ENCODE peak calls at places on chromosomes 6 and 20, in six cellular contexts. N is endothelial cell of umbilical vein, W is A549, P is GM12878, V is K562, O is HepG2. F is an unnamed sample.

GRCh38 chr6:149487316-149487715 is 2.5 kb upstream of the ZC3H12D start:
- DNase-seq in O (no peak), P (no peak), W (no peak), V (no peak), N (no peak), F (no peak)

GRCh38 chr6:27865952-27866369 is 46.2 kb downstream of the OR2B2 start:
- DNase-seq in V (no peak), P (no peak), N (no peak), O (no peak), W (peak), F (peak)

GRCh38 chr20:25984933-25985332 is 288.3 kb upstream of the ZNF337 start:
- DNase-seq in N (peak), O (no peak), V (peak), P (no peak), W (no peak), F (no peak)

GRCh38 chr6:20186981-20187380 is 25.3 kb downstream of the MBOAT1 start:
- DNase-seq in O (no peak), N (no peak), V (no peak), W (no peak), P (no peak), F (no peak)

GRCh38 chr6:170198298-170198697 is 92.6 kb downstream of the DLL1 start:
- DNase-seq in V (no peak), W (no peak), N (no peak), P (no peak), O (no peak), F (no peak)

GRCh38 chr6:133991096-133991593 is 38.1 kb downstream of the TBPL1 start:
- DNase-seq in W (peak), N (peak), P (no peak), V (no peak), O (peak), F (no peak)

GRCh38 chr20:433300-433975 is 25.3 kb downstream of the RBCK1 start:
- DNase-seq in W (no peak), O (no peak), N (no peak), V (no peak), P (peak), F (no peak)

GRCh38 chr6:131107166-131107565 is 28.1 kb upstream of the AKAP7 start:
- DNase-seq in W (peak), N (peak), O (peak), P (no peak), V (no peak), F (no peak)

GRCh38 chr6:46989384-46989783 is 52.7 kb downstream of the ADGRF1 start:
- DNase-seq in P (no peak), W (no peak), O (no peak), V (no peak), N (peak), F (no peak)

GRCh38 chr20:3407426-3408250 is at the start of gene DNAAF9:
- DNase-seq in N (peak), O (peak), P (no peak), V (peak), W (peak), F (peak)

GRCh38 chr6:146244630-146245143 is 215.8 kb downstream of the GRM1 start:
- DNase-seq in N (no peak), W (no peak), P (no peak), V (no peak), O (no peak), F (no peak)

GRCh38 chr6:148518371-148519156 is 175.9 kb downstream of the SASH1 start:
- DNase-seq in P (no peak), N (no peak), W (no peak), V (no peak), O (no peak), F (no peak)

GRCh38 chr6:65149841-65150240 is 557.2 kb downstream of the EYS start:
- DNase-seq in V (no peak), P (no peak), O (no peak), N (no peak), W (no peak), F (no peak)

GRCh38 chr20:23668477-23668951 is 20.3 kb downstream of the CST4 start:
- DNase-seq in O (peak), N (peak), V (peak), W (peak), P (no peak), F (peak)

GRCh38 chr6:34919651-34920050 is 30.6 kb downstream of the ANKS1A start:
- DNase-seq in V (no peak), W (no peak), N (peak), O (no peak), P (no peak), F (peak)

GRCh38 chr6:131747821-131748353 is 37.1 kb upstream of the CTAGE9 start:
- DNase-seq in N (no peak), P (no peak), V (no peak), W (no peak), O (no peak), F (no peak)

GRCh38 chr6:16766043-16766521 is 4.8 kb upstream of the ATXN1 start:
- DNase-seq in O (no peak), P (no peak), V (no peak), N (peak), W (peak), F (peak)

GRCh38 chr20:1633535-1633934 is 13.7 kb upstream of the SIRPB1 start:
- DNase-seq in V (peak), P (no peak), N (no peak), W (peak), O (peak), F (peak)

GRCh38 chr20:437787-438486 is 24.4 kb downstream of the TBC1D20 start:
- DNase-seq in V (no peak), P (no peak), O (no peak), N (peak), W (no peak), F (no peak)

GRCh38 chr6:158717341-158718328 is 67.8 kb downstream of the SYTL3 start:
- DNase-seq in N (no peak), P (peak), O (no peak), V (no peak), W (no peak), F (no peak)

GRCh38 chr6:109237986-109238329 is 142.7 kb downstream of the CEP57L1 start:
- DNase-seq in W (no peak), V (no peak), O (no peak), N (no peak), P (no peak), F (no peak)

GRCh38 chr20:38275815-38276550 is 15.4 kb upstream of the KIAA1755 start:
- DNase-seq in O (peak), P (no peak), W (peak), N (peak), V (no peak), F (peak)

GRCh38 chr6:26216886-26217713 is 129.9 kb downstream of the HFE start:
- DNase-seq in V (peak), O (peak), N (peak), W (no peak), P (no peak), F (peak)

GRCh38 chr6:122285292-122285913 is 114.0 kb upstream of the HSF2 start:
- DNase-seq in N (no peak), P (no peak), O (no peak), W (no peak), V (no peak), F (no peak)

GRCh38 chr20:43537921-43538854 is 20.6 kb upstream of the SGK2 start:
- DNase-seq in P (no peak), O (peak), N (peak), V (peak), W (peak), F (peak)

GRCh38 chr6:169933251-169933821 is 181.9 kb downstream of the ERMARD start:
- DNase-seq in O (no peak), P (no peak), N (no peak), W (no peak), V (no peak), F (no peak)

GRCh38 chr6:36042618-36043260 is 15.1 kb downstream of the MAPK14 start:
- DNase-seq in V (no peak), W (no peak), O (no peak), P (no peak), N (no peak), F (no peak)

GRCh38 chr20:13839421-13840092 is 54.7 kb downstream of the NDUFAF5 start:
- DNase-seq in P (no peak), N (no peak), V (no peak), O (no peak), W (no peak), F (no peak)

GRCh38 chr20:21133917-21134622 is 8.2 kb downstream of the KIZ start:
- DNase-seq in W (no peak), V (no peak), O (no peak), N (no peak), P (no peak), F (no peak)

GRCh38 chr20:63696311-63696627 is 183 bp upstream of the TNFRSF6B start:
- DNase-seq in W (no peak), O (no peak), P (no peak), V (no peak), N (no peak), F (peak)

GRCh38 chr6:73969982-73970960 is 274.3 kb downstream of the CD109 start:
- DNase-seq in N (peak), W (peak), V (peak), P (no peak), O (peak), F (peak)

GRCh38 chr6:168232046-168232445 is 87.5 kb downstream of the DACT2 start:
- DNase-seq in N (no peak), P (no peak), W (no peak), V (no peak), O (peak), F (no peak)

GRCh38 chr6:8059129-8059528 is 5.1 kb downstream of the BLOC1S5 start:
- DNase-seq in P (no peak), N (peak), W (peak), O (no peak), V (no peak), F (peak)

GRCh38 chr6:46876126-46876525 is 45.6 kb downstream of the ADGRF5 start:
- DNase-seq in P (no peak), N (peak), W (no peak), V (no peak), O (no peak), F (no peak)

GRCh38 chr6:89433637-89434499 is 916 bp downstream of the ANKRD6 start:
- DNase-seq in W (no peak), O (no peak), V (no peak), N (no peak), P (peak), F (peak)

GRCh38 chr6:27334141-27334540 is 22.1 kb upstream of the POM121L2 start:
- DNase-seq in V (no peak), P (no peak), O (no peak), W (no peak), N (no peak), F (peak)

GRCh38 chr6:159616456-159616855 is 76.6 kb downstream of the SOD2 start:
- DNase-seq in V (no peak), O (no peak), W (no peak), N (no peak), P (no peak), F (no peak)

GRCh38 chr6:137119196-137120104 is 54.0 kb downstream of the IL22RA2 start:
- DNase-seq in N (no peak), W (peak), P (no peak), V (no peak), O (peak), F (no peak)

GRCh38 chr6:137122612-137123011 is 50.8 kb downstream of the IL22RA2 start:
- DNase-seq in W (no peak), V (no peak), O (no peak), N (no peak), P (no peak), F (no peak)

GRCh38 chr6:137120748-137121147 is 52.7 kb downstream of the IL22RA2 start:
- DNase-seq in V (no peak), O (no peak), N (no peak), W (no peak), P (no peak), F (no peak)

GRCh38 chr6:137121401-137121997 is 51.9 kb downstream of the IL22RA2 start:
- DNase-seq in N (no peak), P (no peak), O (no peak), V (no peak), W (no peak), F (no peak)

DNA sequence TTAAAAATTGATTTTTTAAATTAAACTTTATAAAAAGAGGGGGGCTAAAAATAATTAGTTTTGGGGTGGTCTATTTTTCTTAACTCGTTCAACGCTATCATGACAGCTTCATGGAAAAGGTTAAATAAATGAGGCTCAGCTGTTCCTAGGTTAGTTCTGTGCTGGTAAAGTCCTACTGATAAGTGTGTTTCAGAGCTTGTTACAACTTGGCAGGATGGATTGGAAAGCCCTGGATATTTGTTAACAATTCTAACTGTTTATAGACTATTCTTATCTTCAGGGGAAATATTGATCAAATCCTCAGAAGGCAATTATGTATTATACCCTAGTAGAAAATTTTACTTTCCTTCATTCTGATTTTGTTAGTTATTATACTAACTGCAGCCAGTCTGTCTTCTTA is 50.4 kb downstream of the IL22RA2 start:
- DNase-seq in W (no peak), P (no peak), N (no peak), O (no peak), V (no peak), F (no peak)
- TF ChIP-seq MYC in W (no peak), P (no peak), N (no peak), O (no peak), V (no peak), F (no peak)

GRCh38 chr6:963456-963855 is 270.5 kb upstream of the EXOC2 start:
- DNase-seq in N (no peak), O (no peak), W (peak), V (no peak), P (no peak), F (no peak)

GRCh38 chr6:971981-972640 is 279.2 kb upstream of the EXOC2 start:
- DNase-seq in V (no peak), N (no peak), O (no peak), P (no peak), W (no peak), F (peak)

GRCh38 chr6:967666-968065 is 274.7 kb upstream of the EXOC2 start:
- DNase-seq in N (no peak), P (no peak), W (no peak), O (no peak), V (no peak), F (no peak)

DNA sequence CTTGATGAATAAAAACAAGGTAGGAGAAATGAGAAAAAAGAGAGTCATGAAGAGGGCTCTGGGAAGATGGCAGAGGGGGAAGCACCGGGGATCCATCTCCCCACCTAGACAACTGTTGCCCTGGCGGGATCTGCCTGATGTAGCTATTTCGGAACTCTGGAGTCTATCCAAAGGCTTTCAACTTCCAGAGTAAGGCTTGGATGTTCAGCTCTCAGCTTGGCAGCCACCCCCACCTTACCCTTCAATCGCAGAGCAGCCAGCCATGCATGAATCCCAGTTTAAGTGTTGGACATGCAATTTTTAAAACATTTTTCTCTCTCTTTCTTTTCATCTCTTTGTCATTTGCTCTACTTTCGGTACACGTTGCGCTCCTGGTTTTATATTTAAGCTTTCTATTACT is 275.9 kb upstream of the EXOC2 start:
- DNase-seq in V (no peak), O (no peak), N (no peak), W (no peak), P (no peak), F (no peak)
- TF ChIP-seq POLR2A in V (no peak), O (no peak), N (no peak), W (no peak), P (no peak), F (no peak)

GRCh38 chr20:48832423-48832735 is 4.6 kb upstream of the PREX1 start:
- DNase-seq in P (no peak), V (no peak), O (no peak), W (no peak), N (no peak), F (peak)

GRCh38 chr20:48828734-48829460 is 1.1 kb upstream of the PREX1 start:
- DNase-seq in V (peak), O (no peak), P (no peak), N (no peak), W (no peak), F (peak)

GRCh38 chr20:48830826-48831318 is 3.1 kb upstream of the PREX1 start:
- DNase-seq in V (no peak), P (no peak), W (no peak), N (no peak), O (no peak), F (no peak)

GRCh38 chr20:48829940-48830339 is 2.1 kb upstream of the PREX1 start:
- DNase-seq in O (no peak), N (no peak), W (no peak), V (no peak), P (no peak), F (no peak)

GRCh38 chr20:48831702-48832422 is 4.1 kb upstream of the PREX1 start:
- DNase-seq in W (peak), P (no peak), O (no peak), N (peak), V (peak), F (no peak)
- TF ChIP-seq MAX in W (peak), P (no peak), O (no peak), N (no peak), V (no peak), F (no peak)

DNA sequence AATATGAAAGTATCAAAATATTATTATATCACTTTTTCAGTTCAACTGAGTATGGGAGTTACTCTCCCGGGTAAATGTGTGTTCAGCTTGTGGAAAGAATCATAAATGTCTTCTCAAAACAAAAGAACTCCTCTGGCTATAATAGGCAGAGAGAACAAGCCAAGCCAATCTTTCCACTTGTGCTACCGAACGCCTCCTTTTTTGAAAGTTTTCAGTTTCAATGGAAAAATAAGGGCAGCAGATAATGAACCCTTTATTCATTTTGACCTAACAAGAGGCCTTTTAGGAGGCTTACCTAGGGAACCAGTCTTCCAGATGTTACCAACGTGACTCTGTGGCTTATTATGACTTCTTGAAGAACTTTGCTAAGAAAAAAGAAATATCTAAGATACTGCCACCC is 67.5 kb downstream of the PDE7B start:
- DNase-seq in V (no peak), N (no peak), P (no peak), W (no peak), O (no peak), F (no peak)
- TF ChIP-seq MYC in V (no peak), N (no peak), P (no peak), W (no peak), O (no peak), F (no peak)

GRCh38 chr6:30615219-30615957 is 1.7 kb downstream of the PPP1R10 start:
- DNase-seq in W (peak), N (peak), O (peak), V (no peak), P (no peak), F (peak)
- TF ChIP-seq POLR2A in W (peak), N (peak), O (no peak), V (peak), P (peak), F (no peak)

GRCh38 chr6:136774228-136775041 is 17.8 kb downstream of the MAP3K5 start:
- DNase-seq in V (no peak), P (no peak), O (no peak), N (peak), W (peak), F (peak)

GRCh38 chr6:136777651-136778050 is 14.6 kb downstream of the MAP3K5 start:
- DNase-seq in O (no peak), W (no peak), N (no peak), P (no peak), V (no peak), F (no peak)

GRCh38 chr6:136775081-136775480 is 17.2 kb downstream of the MAP3K5 start:
- DNase-seq in V (no peak), O (no peak), W (no peak), P (no peak), N (no peak), F (no peak)

GRCh38 chr6:136773473-136773796 is 18.8 kb downstream of the MAP3K5 start:
- DNase-seq in V (no peak), N (no peak), O (no peak), P (no peak), W (no peak), F (no peak)

DNA sequence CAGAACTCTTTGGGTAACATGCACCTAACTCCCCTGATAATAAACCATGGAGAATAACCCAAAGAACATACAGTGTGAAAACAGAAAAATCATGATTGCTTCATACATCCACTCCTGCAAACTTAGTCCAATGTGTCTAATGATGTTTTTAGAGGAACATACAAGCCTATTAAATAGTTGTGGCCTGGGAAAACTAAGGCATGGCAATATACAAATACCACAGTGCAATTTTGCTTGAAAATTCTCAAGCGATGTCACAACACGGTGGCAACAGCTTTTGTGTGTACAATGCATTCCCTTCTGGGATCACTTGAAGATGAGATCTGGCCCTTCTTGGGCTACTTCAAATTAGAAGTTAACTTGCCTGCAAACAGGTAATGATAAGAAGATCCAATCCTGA is 16.7 kb downstream of the MAP3K5 start:
- DNase-seq in O (no peak), P (no peak), N (no peak), V (no peak), W (no peak), F (peak)
- TF ChIP-seq MAX in O (no peak), P (no peak), N (no peak), V (no peak), W (no peak), F (no peak)

DNA sequence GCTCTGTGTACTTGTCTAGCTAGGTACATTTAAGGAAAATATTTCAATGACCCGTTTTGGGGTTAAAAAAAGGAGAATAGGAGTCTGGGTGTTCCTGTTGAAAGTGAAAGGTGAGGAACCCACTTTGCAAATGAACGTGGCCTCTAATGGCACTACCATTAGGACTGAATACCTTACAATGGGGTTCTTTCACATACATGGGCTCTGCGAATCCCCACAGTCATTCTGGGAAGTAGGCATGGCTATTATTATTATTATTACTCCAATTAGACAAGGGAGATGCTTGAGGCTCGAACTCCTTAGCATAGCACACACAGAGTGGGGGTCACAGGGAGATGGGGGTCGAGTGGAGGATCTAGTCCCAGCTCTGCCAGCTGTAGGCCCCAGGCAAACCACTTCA is 6.0 kb upstream of the DNMT3B start:
- DNase-seq in N (no peak), W (no peak), P (no peak), V (no peak), O (no peak), F (no peak)
- TF ChIP-seq MYC in N (no peak), W (no peak), P (no peak), V (no peak), O (no peak), F (no peak)

F was measured in NB4.